ENCODE peak calls at places on chromosomes 4 and X, in four cellular contexts. B is psoas muscle; H is CD8-positive, alpha-beta T cell; C is HFFc6. T is an unnamed sample.

GRCh38 chrX:20623448-20623847 is 356.7 kb upstream of the RPS6KA3 start:
- DNase-seq in B (no peak), H (no peak), C (no peak), T (no peak)

GRCh38 chrX:19953145-19953544 is 37.7 kb downstream of the BCLAF3 start:
- DNase-seq in B (no peak), H (no peak), C (no peak), T (no peak)

GRCh38 chr4:22345678-22346077 is 170.2 kb downstream of the ADGRA3 start:
- DNase-seq in B (no peak), H (no peak), C (no peak), T (no peak)

GRCh38 chr4:149631629-149632028 is 184.0 kb downstream of the IQCM start:
- DNase-seq in B (no peak), H (no peak), C (no peak), T (no peak)

GRCh38 chr4:48909697-48910096 is 3.1 kb upstream of the OCIAD2 start:
- DNase-seq in B (no peak), H (no peak), C (peak), T (peak)

GRCh38 chrX:133921764-133922389 is 63.5 kb downstream of the GPC3 start:
- DNase-seq in B (peak), H (peak), C (no peak), T (no peak)

GRCh38 chrX:79592259-79592658 is 225.1 kb upstream of the ITM2A start:
- DNase-seq in B (no peak), H (no peak), C (no peak), T (no peak)

GRCh38 chrX:33831211-33831610 is 300.9 kb downstream of the FAM47A start:
- DNase-seq in B (no peak), H (no peak), C (no peak), T (no peak)

GRCh38 chr4:116215622-116216021 is 869.8 kb downstream of the TRAM1L1 start:
- DNase-seq in B (no peak), H (no peak), C (no peak), T (no peak)

GRCh38 chr4:82896755-82897154 is 3.8 kb upstream of the THAP9 start:
- DNase-seq in B (no peak), H (no peak), C (no peak), T (no peak)

GRCh38 chr4:82900335-82901128 is at the start of gene THAP9:
- DNase-seq in B (peak), H (peak), C (peak), T (peak)

GRCh38 chr4:82899339-82899738 is 1.2 kb upstream of the THAP9 start:
- DNase-seq in B (no peak), H (no peak), C (no peak), T (no peak)

GRCh38 chr4:82900016-82900334 is 560 bp upstream of the THAP9 start:
- DNase-seq in B (no peak), H (no peak), C (no peak), T (no peak)

GRCh38 chr4:82898322-82899243 is 2.0 kb upstream of the THAP9 start:
- DNase-seq in B (no peak), H (no peak), C (peak), T (peak)
- TF ChIP-seq CTCF in B (no peak), H (peak), C (peak), T (peak)

DNA sequence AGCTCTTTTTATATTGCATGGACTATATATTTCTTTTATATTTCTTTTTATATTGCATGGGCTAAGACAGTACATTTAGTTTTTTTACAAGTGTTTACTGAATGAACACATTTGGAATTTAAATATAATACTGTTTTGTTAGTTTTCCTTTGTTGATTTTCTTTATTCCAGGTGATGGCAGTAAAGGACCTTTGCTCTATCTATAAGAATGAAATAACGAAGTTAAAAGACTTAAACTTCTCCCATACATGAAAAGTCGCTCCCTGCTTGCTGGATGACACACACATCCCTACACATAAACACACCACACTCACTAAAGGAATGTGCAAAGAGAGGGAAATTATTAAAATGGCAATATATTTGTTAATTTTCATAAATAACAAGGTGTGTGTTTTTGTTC is 102.5 kb upstream of the ANXA10 start:
- DNase-seq in B (no peak), H (no peak), C (no peak), T (no peak)
- TF ChIP-seq CTCF in B (peak), H (no peak), C (peak), T (no peak)

DNA sequence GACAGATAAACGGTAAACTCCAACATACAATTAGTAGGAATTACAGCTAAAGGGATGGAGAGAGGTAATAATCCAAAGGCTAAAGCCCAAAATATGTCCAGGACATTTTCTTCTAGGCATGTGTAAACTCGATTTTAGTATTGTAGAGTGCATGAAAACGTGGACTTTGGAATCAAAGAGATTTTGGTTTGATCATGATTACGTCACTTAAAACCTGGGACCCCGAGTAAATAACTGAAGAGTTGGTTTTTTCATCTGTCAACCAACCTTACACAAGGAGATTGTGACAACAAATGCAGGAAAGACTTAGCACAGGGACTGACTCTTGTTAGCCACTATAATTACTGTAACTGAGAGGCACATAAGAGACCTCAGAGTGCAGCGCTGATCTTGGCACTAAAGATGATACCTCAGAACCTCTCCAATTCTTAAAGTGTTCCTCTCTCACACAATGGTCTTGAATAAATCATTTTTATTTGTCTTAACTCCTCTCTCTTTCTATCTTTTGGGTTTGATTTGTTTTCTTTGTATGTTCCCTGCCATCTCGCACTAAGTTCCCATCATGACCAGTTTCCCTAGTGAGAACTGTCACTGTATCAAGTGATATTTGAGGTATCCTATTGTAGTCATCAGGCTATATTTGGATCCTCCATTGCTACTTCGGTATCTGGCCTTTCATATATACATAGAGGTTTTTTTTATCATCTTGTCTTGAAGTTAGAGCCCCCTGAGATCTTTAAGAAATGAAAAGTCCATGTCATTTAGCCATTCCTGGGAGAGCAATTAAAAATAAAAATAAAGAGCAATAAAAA is 32.2 kb upstream of the MSL3 start:
- DNase-seq in B (no peak), H (no peak), C (no peak), T (no peak)
- TF ChIP-seq CTCF in B (no peak), H (no peak), C (no peak), T (no peak)

GRCh38 chr4:1242506-1243450 is 6.2 kb downstream of the CTBP1 start:
- DNase-seq in B (no peak), H (no peak), C (no peak), T (no peak)

GRCh38 chr4:1244978-1245471 is 3.9 kb downstream of the CTBP1 start:
- DNase-seq in B (peak), H (no peak), C (no peak), T (no peak)

GRCh38 chr4:1241936-1242505 is 6.9 kb downstream of the CTBP1 start:
- DNase-seq in B (no peak), H (no peak), C (no peak), T (no peak)

GRCh38 chr4:1244081-1244977 is 4.6 kb downstream of the CTBP1 start:
- DNase-seq in B (peak), H (no peak), C (no peak), T (no peak)

DNA sequence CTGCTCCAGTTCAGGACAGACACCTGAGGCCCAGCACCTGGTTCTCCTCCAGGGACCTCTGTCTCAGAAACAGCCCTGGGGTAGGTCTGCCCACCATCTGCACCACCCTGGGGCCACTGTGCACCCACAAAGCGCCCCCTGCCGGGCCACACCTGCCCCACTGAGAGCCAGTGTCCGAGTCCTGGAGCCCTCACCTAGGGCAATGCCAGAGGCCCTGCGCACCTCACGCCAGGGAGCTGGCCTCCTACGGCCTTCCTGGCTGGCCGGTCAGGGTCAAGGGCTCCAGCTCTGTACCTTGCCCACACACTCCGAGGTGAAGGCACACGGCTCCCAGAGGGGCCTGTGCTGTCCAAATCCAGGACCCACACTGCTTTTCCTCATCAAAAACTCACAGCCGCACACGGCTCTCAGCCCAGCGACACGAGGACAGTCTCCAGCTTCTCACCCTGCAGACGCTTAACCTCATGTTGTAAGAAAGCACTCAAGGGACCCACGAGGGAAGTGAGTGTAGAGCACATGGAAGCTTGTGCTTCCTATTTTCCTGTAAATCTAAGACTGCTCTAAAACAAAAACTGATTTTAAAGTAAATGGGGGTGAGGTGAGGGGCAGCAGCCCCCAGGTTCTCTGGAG is 5.4 kb downstream of the CTBP1 start:
- DNase-seq in B (peak), H (no peak), C (no peak), T (no peak)
- TF ChIP-seq CTCF in B (no peak), H (no peak), C (no peak), T (no peak)

GRCh38 chr4:144564358-144564757 is 81.6 kb upstream of the HHIP start:
- DNase-seq in B (no peak), H (no peak), C (no peak), T (no peak)
- TF ChIP-seq CTCF in B (no peak), H (no peak), C (no peak), T (no peak)

GRCh38 chr4:73312967-73313366 is 54.4 kb upstream of the ANKRD17 start:
- DNase-seq in B (no peak), H (no peak), C (no peak), T (no peak)

GRCh38 chr4:73309211-73309610 is 50.6 kb upstream of the ANKRD17 start:
- DNase-seq in B (no peak), H (no peak), C (peak), T (no peak)

GRCh38 chr4:73303711-73304110 is 45.1 kb upstream of the ANKRD17 start:
- DNase-seq in B (no peak), H (no peak), C (no peak), T (no peak)

GRCh38 chr4:73311428-73311827 is 52.8 kb upstream of the ANKRD17 start:
- DNase-seq in B (no peak), H (no peak), C (peak), T (peak)

GRCh38 chr4:73308286-73308685 is 49.7 kb upstream of the ANKRD17 start:
- DNase-seq in B (no peak), H (no peak), C (peak), T (no peak)
- TF ChIP-seq CTCF in B (no peak), H (no peak), C (peak), T (peak)

T was measured in AG09319.